ENCODE peak calls at places on chromosomes 12 and 14, in eight cellular contexts. Y, M, T, W, D, J, Q and K are unnamed samples.

GRCh38 chr12:69886715-69887114 is 61.7 kb downstream of the MYRFL start:
- DNase-seq in Y (no peak), M (no peak), T (no peak), W (no peak), D (no peak), J (no peak), Q (no peak), K (no peak)

GRCh38 chr12:88325076-88325827 is 183.1 kb downstream of the TMTC3 start:
- DNase-seq in Y (no peak), M (no peak), T (no peak), W (no peak), D (peak), J (no peak), Q (no peak), K (no peak)

GRCh38 chr12:114508529-114509129 is 102.7 kb upstream of the TBX5 start:
- DNase-seq in Y (peak), M (peak), T (peak), W (peak), D (peak), J (peak), Q (peak), K (peak)

GRCh38 chr14:60161176-60162107 is 3.8 kb downstream of the DHRS7 start:
- DNase-seq in Y (no peak), M (no peak), T (no peak), W (no peak), D (peak), J (peak), Q (no peak), K (peak)

GRCh38 chr14:92724516-92725340 is 23.7 kb downstream of the LGMN start:
- DNase-seq in Y (no peak), M (no peak), T (no peak), W (no peak), D (no peak), J (no peak), Q (no peak), K (no peak)

GRCh38 chr12:93738199-93739058 is 61.3 kb downstream of the CRADD start:
- DNase-seq in Y (no peak), M (no peak), T (no peak), W (no peak), D (no peak), J (no peak), Q (no peak), K (peak)

GRCh38 chr12:121770802-121771625 is 22.5 kb downstream of the RHOF start:
- DNase-seq in Y (no peak), M (no peak), T (no peak), W (no peak), D (no peak), J (no peak), Q (no peak), K (no peak)

GRCh38 chr12:52195065-52195730 is 3.4 kb upstream of the KRT80 start:
- DNase-seq in Y (peak), M (no peak), T (no peak), W (no peak), D (no peak), J (no peak), Q (no peak), K (no peak)

GRCh38 chr12:10363665-10363921 is 26.2 kb downstream of the KLRK1 start:
- DNase-seq in Y (no peak), M (no peak), T (no peak), W (no peak), D (no peak), J (no peak), Q (no peak), K (no peak)

GRCh38 chr12:67650127-67650495 is 1.6 kb downstream of the DYRK2 start:
- DNase-seq in Y (peak), M (no peak), T (no peak), W (no peak), D (peak), J (no peak), Q (no peak), K (peak)

GRCh38 chr14:23351681-23352505 is 794 bp downstream of the SLC22A17 start:
- DNase-seq in Y (peak), M (no peak), T (no peak), W (no peak), D (no peak), J (peak), Q (no peak), K (peak)

GRCh38 chr12:64102339-64102738 is 119.8 kb downstream of the KICS2 start:
- DNase-seq in Y (no peak), M (no peak), T (no peak), W (no peak), D (no peak), J (no peak), Q (no peak), K (peak)